ENCODE peak calls at places on chromosomes 1 and 21, in eight cellular contexts. P is adrenal gland, X is HepG2, R is uterus, W is upper lobe of right lung, I is esophagus squamous epithelium, F is psoas muscle, K is neuronal stem cell. B is an unnamed sample.

GRCh38 chr1:25566730-25567341 is 23.4 kb downstream of the LDLRAP1 start:
- DNase-seq in R (peak; percentile 70), K (no peak), F (peak; percentile 94), W (no peak), I (no peak), X (no peak), P (peak; percentile 54), B (peak; percentile 80)

GRCh38 chr1:185360714-185361113 is 43.7 kb upstream of the IVNS1ABP start:
- DNase-seq in X (no peak), R (no peak), F (no peak), K (no peak), P (no peak), I (no peak), W (no peak), B (no peak)

GRCh38 chr1:165851034-165851658 is 23.7 kb downstream of the UCK2 start:
- DNase-seq in I (no peak), W (no peak), X (no peak), F (no peak), P (no peak), R (no peak), K (no peak), B (no peak)

GRCh38 chr1:54350360-54350759 is 55.8 kb downstream of the SSBP3 start:
- DNase-seq in I (no peak), P (no peak), X (no peak), W (no peak), K (no peak), F (no peak), R (no peak), B (no peak)

GRCh38 chr1:151510614-151510956 is 602 bp upstream of the CGN start:
- DNase-seq in X (no peak), R (no peak), I (no peak), F (no peak), W (no peak), P (no peak), K (no peak), B (no peak)

GRCh38 chr1:153539395-153540093 is 1.2 kb downstream of the S100A5 start:
- DNase-seq in P (no peak), R (no peak), K (no peak), F (no peak), W (peak; percentile 33), X (no peak), I (no peak), B (no peak)

GRCh38 chr21:35540950-35541632 is 492.0 kb upstream of the RUNX1 start:
- DNase-seq in K (no peak), R (no peak), I (no peak), P (no peak), W (no peak), F (no peak), X (no peak), B (no peak)

GRCh38 chr1:214215583-214215982 is 65.4 kb upstream of the SMYD2 start:
- DNase-seq in P (no peak), R (no peak), X (no peak), F (no peak), K (no peak), I (no peak), W (no peak), B (no peak)

GRCh38 chr21:42722808-42723470 is 69.5 kb downstream of the PDE9A start:
- DNase-seq in I (no peak), R (no peak), P (no peak), W (no peak), K (no peak), F (no peak), X (no peak), B (no peak)

GRCh38 chr1:83606416-83606955 is 392.4 kb downstream of the TTLL7 start:
- DNase-seq in R (no peak), F (no peak), I (no peak), W (no peak), X (no peak), P (no peak), K (no peak), B (no peak)

GRCh38 chr21:35226302-35226701 is 177.2 kb upstream of the RUNX1 start:
- DNase-seq in P (no peak), R (no peak), W (no peak), F (peak; percentile 90), K (no peak), I (no peak), X (peak; percentile 24), B (no peak)

GRCh38 chr1:4090976-4091660 is 191.0 kb upstream of the C1orf174 start:
- DNase-seq in W (no peak), K (no peak), X (no peak), F (no peak), R (no peak), P (no peak), I (no peak), B (no peak)
- H3K27ac ChIP-seq in W (no peak overlapping the region), K (no peak overlapping the region), X (no peak overlapping the region), F (no peak overlapping the region), R (no peak overlapping the region), P (no peak overlapping the region), I (no peak overlapping the region), B (no peak overlapping the region)

DNA sequence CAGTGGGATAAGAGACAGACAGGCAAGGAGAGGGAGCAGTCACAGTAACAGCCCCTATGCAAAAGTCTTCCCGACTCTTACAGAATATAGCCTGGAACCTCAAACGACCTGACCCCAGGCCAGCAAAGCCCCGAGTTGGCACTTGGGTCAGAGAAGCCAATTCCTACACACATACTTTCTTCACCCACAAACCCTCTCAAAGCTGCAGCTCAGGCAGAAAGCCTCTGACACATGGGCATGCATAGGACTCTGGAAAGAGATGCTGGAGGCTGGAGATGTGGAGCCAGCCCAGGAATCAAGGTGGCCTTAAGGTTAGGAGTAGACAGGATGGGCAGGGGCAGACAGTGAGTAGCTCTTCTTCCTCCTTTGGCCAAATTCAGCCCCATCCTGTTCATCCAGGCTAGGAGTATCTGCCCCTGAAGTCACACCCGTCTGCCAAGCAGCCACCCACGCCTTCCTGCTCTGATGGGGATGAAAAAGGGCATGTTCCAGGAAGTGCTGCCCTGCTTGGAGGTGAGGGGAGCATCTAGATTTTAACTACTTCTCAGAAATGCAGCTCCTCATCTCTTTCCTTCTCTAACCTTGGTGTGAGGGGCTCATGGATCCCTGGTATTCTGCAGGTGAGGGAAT is 7.8 kb downstream of the SLC41A1 start:
- DNase-seq in X (no peak), I (no peak), W (no peak), R (no peak), P (no peak), K (no peak), F (no peak), B (no peak)
- H3K4me3 ChIP-seq in X (no peak overlapping the region), I (no peak overlapping the region), W (no peak overlapping the region), R (no peak overlapping the region), P (no peak overlapping the region), K (no peak overlapping the region), F (no peak overlapping the region), B (no peak overlapping the region)

GRCh38 chr1:241520080-241520465 is 518 bp upstream of the FH start:
- DNase-seq in R (no peak), K (no peak), I (no peak), W (no peak), P (no peak), X (no peak), F (no peak), B (no peak)
- H3K27ac ChIP-seq in R (peak overlapping the region; percentile 75), K (no peak overlapping the region), I (peak overlapping the region; percentile 88), W (peak overlapping the region; percentile 83), P (no peak overlapping the region), X (peak overlapping the region; percentile 44), F (peak overlapping the region; percentile 87), B (no peak overlapping the region)

DNA sequence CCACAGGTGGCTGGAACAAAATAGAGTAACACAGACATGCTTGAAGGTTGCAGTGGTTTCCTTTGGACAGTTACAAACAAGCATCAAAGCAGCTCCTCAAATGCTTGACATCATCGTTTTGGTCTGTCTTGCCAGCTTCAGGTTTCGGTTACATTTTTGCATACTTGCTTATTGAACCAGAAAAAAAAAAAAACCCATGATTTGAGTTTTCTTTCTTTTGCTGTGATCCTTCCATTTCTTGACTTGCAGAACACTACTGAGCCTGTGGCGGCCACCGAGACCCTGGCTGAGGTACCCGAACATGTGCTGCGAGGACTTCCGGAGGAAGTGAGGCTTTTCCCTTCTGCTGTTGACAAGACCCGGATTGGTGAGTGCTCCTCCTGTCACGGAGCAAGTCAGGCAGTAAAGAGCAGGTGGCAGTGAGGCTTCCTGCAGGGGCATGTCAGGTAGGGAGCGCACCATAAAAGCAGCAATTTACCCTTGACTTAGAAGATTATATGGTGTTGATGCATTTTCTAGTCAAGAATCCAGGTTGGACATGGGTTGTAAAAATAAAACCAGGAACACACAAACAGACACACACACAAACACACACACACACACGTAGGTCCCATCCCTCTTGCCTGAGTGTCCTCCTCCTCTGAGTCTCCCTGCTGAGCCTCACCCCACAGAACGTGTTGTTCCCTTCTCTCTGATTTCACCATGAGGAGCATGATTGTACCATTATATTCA is 30.9 kb downstream of the PRDM2 start:
- DNase-seq in X (no peak), I (peak; percentile 45), P (no peak), F (peak; percentile 54), W (peak; percentile 66), K (no peak), R (no peak), B (no peak)
- H3K4me3 ChIP-seq in X (no peak overlapping the region), I (peak overlapping the region; percentile 19), P (no peak overlapping the region), F (peak overlapping the region; percentile 8), W (peak overlapping the region; percentile 2), K (no peak overlapping the region), R (no peak overlapping the region), B (no peak overlapping the region)

GRCh38 chr21:45475797-45476570 is 66.3 kb downstream of the SLC19A1 start:
- DNase-seq in K (no peak), P (no peak), R (no peak), I (no peak), X (no peak), F (peak; percentile 47), W (no peak), B (no peak)
- H3K27ac ChIP-seq in K (no peak overlapping the region), P (no peak overlapping the region), R (no peak overlapping the region), I (no peak overlapping the region), X (no peak overlapping the region), F (no peak overlapping the region), W (no peak overlapping the region), B (no peak overlapping the region)

DNA sequence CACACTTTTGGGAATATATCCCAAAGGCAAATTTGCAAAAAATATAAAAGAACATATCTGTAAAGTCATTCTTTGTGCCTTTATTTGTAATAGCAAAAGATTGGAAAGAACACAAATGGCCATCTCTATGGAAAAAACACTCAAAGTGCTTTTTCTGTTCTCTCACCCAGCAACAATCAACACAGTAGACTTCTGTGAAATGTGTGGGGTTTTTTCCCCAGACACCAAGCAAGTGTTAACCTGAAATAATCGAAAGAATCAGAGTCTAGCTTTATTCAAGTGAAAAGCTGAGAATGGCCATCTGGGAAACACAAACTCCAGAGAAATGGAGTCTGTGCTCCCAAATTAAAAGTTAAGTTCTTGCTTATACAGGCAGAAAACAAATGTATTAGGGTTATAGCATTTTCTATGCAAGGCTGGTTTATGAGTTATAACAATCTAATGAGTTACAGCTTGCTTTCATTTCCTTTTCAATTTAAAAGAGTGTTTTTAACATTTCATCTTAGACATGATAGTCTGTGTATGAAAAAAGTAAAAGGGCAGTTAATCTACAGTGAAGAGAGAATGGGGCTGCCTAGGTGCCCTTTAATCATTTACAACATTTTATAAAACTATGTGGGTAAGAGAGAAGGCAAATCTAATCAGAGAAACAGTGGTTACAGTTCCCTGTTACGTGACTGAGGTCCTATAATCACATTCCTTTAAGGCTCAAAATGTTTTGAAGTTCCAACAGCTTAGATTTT is 46.6 kb downstream of the SLC30A7 start:
- DNase-seq in K (no peak), P (no peak), W (no peak), X (no peak), F (no peak), I (no peak), R (no peak), B (no peak)
- H3K4me3 ChIP-seq in K (no peak overlapping the region), P (no peak overlapping the region), W (no peak overlapping the region), X (no peak overlapping the region), F (no peak overlapping the region), I (no peak overlapping the region), R (no peak overlapping the region), B (no peak overlapping the region)

GRCh38 chr1:11797525-11798216 is 8.1 kb downstream of the MTHFR start:
- DNase-seq in X (no peak), P (peak; percentile 74), R (no peak), W (peak; percentile 65), F (no peak), K (no peak), I (no peak), B (no peak)
- H3K27ac ChIP-seq in X (no peak overlapping the region), P (peak overlapping the region; percentile 66), R (peak overlapping the region; percentile 28), W (peak overlapping the region; percentile 68), F (peak overlapping the region; percentile 57), K (no peak overlapping the region), I (no peak overlapping the region), B (no peak overlapping the region)

B was measured in AG04450.